ENCODE peak calls at places on chromosomes 1 and 21, in six cellular contexts. Z, A, T, Y, K and V are unnamed samples.

GRCh38 chr1:12643079-12643478 is 806 bp upstream of the AADACL4 start:
- DNase-seq in Z (no peak), Y (no peak), A (no peak), T (no peak), K (no peak), V (no peak)

GRCh38 chr1:22317920-22318243 is 133.8 kb upstream of the ZBTB40 start:
- DNase-seq in Y (no peak), Z (no peak), K (no peak), A (no peak), T (no peak), V (no peak)

GRCh38 chr1:225573216-225573615 is 79.7 kb downstream of the ENAH start:
- DNase-seq in Y (no peak), K (no peak), A (no peak), Z (no peak), T (no peak), V (no peak)

GRCh38 chr1:190179817-190180216 is 297.8 kb downstream of the BRINP3 start:
- DNase-seq in Y (no peak), Z (peak), A (no peak), T (no peak), K (no peak), V (no peak)

GRCh38 chr1:163174524-163175437 is 27.9 kb downstream of the RGS5 start:
- DNase-seq in Y (no peak), K (peak), Z (peak), T (peak), A (peak), V (peak)

GRCh38 chr1:241635556-241636179 is 4.5 kb downstream of the CHML start:
- DNase-seq in Z (no peak), T (no peak), A (no peak), Y (no peak), K (no peak), V (no peak)

GRCh38 chr1:79716481-79716880 is 710.0 kb upstream of the ADGRL4 start:
- DNase-seq in A (peak), Y (no peak), Z (peak), T (no peak), K (peak), V (no peak)

GRCh38 chr1:36751525-36751924 is 268.8 kb upstream of the CSF3R start:
- DNase-seq in Y (no peak), K (no peak), A (no peak), T (no peak), Z (no peak), V (no peak)

GRCh38 chr1:101250656-101251272 is 13.9 kb downstream of the S1PR1 start:
- DNase-seq in Z (no peak), K (no peak), T (no peak), A (no peak), Y (no peak), V (no peak)

GRCh38 chr1:7043232-7043549 is 257.9 kb downstream of the CAMTA1 start:
- DNase-seq in Y (no peak), Z (no peak), A (no peak), T (no peak), K (no peak), V (no peak)

GRCh38 chr1:175040324-175040910 is 17.2 kb upstream of the MRPS14 start:
- DNase-seq in T (no peak), Z (no peak), Y (no peak), K (no peak), A (no peak), V (no peak)

GRCh38 chr21:41743321-41744027 is 23.4 kb downstream of the RIPK4 start:
- DNase-seq in Y (no peak), K (no peak), Z (no peak), T (no peak), A (no peak), V (no peak)

GRCh38 chr1:60103186-60103585 is 29.6 kb upstream of the C1orf87 start:
- DNase-seq in T (no peak), Y (no peak), K (no peak), A (no peak), Z (no peak), V (no peak)

GRCh38 chr1:109903371-109903930 is 7.2 kb upstream of the CSF1 start:
- DNase-seq in A (no peak), K (no peak), Z (no peak), T (no peak), Y (no peak), V (no peak)

GRCh38 chr21:35840197-35840799 is 220.0 kb downstream of the SETD4 start:
- DNase-seq in Y (peak), K (peak), Z (peak), A (peak), T (peak), V (peak)

GRCh38 chr1:173489929-173490328 is 12.8 kb downstream of the PRDX6 start:
- DNase-seq in T (no peak), K (peak), Z (no peak), A (no peak), Y (no peak), V (no peak)

GRCh38 chr1:235073968-235074334 is 54.7 kb downstream of the TOMM20 start:
- DNase-seq in Z (no peak), Y (no peak), T (peak), A (no peak), K (no peak), V (no peak)

GRCh38 chr1:3030663-3031381 is 9.6 kb downstream of the ACTRT2 start:
- DNase-seq in A (no peak), Z (no peak), T (no peak), Y (no peak), K (no peak), V (no peak)

GRCh38 chr1:69569983-69570755 is 2.4 kb downstream of the LRRC7 start:
- DNase-seq in Y (no peak), T (no peak), Z (peak), K (peak), A (peak), V (no peak)

GRCh38 chr21:44533121-44533890 is 6.7 kb downstream of the KRTAP10-1 start:
- DNase-seq in A (no peak), T (no peak), K (no peak), Y (no peak), Z (no peak), V (no peak)

GRCh38 chr1:20404466-20404865 is 81.5 kb downstream of the CAMK2N1 start:
- DNase-seq in A (no peak), Y (no peak), T (no peak), K (peak), Z (no peak), V (no peak)

GRCh38 chr1:46188295-46189030 is 9.8 kb downstream of the POMGNT1 start:
- DNase-seq in T (peak), Z (no peak), K (peak), A (no peak), Y (no peak), V (no peak)

GRCh38 chr1:10530756-10531155 is 56.0 kb downstream of the PEX14 start:
- DNase-seq in A (no peak), Z (peak), Y (no peak), T (peak), K (no peak), V (no peak)

GRCh38 chr1:198529414-198529813 is 11.1 kb downstream of the ATP6V1G3 start:
- DNase-seq in A (peak), K (no peak), Z (peak), Y (no peak), T (no peak), V (no peak)

GRCh38 chr1:226372885-226373284 is 35.0 kb downstream of the PARP1 start:
- DNase-seq in T (no peak), Y (no peak), A (no peak), K (no peak), Z (no peak), V (no peak)

GRCh38 chr1:161730050-161730564 is 8.8 kb downstream of the FCRLB start:
- DNase-seq in Z (peak), T (no peak), A (peak), Y (no peak), K (no peak), V (peak)

GRCh38 chr21:46111857-46112730 is 14.2 kb downstream of the COL6A2 start:
- DNase-seq in Z (no peak), T (no peak), A (no peak), K (no peak), Y (no peak), V (no peak)

GRCh38 chr1:107724648-107725047 is 240.3 kb downstream of the VAV3 start:
- DNase-seq in A (no peak), T (no peak), K (no peak), Y (no peak), Z (no peak), V (no peak)

GRCh38 chr1:172627702-172628101 is 31.2 kb upstream of the FASLG start:
- DNase-seq in Y (no peak), A (no peak), K (no peak), T (no peak), Z (no peak), V (peak)

GRCh38 chr1:240074422-240074821 is 17.3 kb upstream of the FMN2 start:
- DNase-seq in T (no peak), A (no peak), Y (no peak), Z (no peak), K (no peak), V (no peak)

GRCh38 chr1:164360265-164360664 is 198.7 kb upstream of the PBX1 start:
- DNase-seq in Z (no peak), A (no peak), K (no peak), Y (no peak), T (no peak), V (no peak)

GRCh38 chr1:177526201-177526600 is 355.4 kb downstream of the BRINP2 start:
- DNase-seq in A (no peak), T (no peak), K (no peak), Y (no peak), Z (no peak), V (no peak)

GRCh38 chr1:14142397-14143095 is 442.6 kb downstream of the PRDM2 start:
- DNase-seq in Z (no peak), A (no peak), K (no peak), T (no peak), Y (no peak), V (no peak)

GRCh38 chr1:53316058-53316741 is 11.7 kb downstream of the LRP8 start:
- DNase-seq in A (no peak), K (peak), Z (no peak), T (no peak), Y (no peak), V (no peak)
- TF ChIP-seq CTCF in A (no peak), K (peak), Z (peak), T (no peak), Y (no peak), V (no peak)

GRCh38 chr1:115041654-115042053 is 12.0 kb downstream of the TSHB start:
- DNase-seq in T (no peak), A (peak), Z (peak), Y (no peak), K (peak), V (no peak)
- TF ChIP-seq CTCF in T (peak), A (peak), Z (peak), Y (no peak), K (peak), V (no peak)

GRCh38 chr1:155135416-155136197 is at the start of gene SLC50A1:
- DNase-seq in K (peak), A (peak), T (peak), Z (peak), Y (peak), V (peak)
- TF ChIP-seq CTCF in K (no peak), A (no peak), T (peak), Z (no peak), Y (no peak), V (no peak)

DNA sequence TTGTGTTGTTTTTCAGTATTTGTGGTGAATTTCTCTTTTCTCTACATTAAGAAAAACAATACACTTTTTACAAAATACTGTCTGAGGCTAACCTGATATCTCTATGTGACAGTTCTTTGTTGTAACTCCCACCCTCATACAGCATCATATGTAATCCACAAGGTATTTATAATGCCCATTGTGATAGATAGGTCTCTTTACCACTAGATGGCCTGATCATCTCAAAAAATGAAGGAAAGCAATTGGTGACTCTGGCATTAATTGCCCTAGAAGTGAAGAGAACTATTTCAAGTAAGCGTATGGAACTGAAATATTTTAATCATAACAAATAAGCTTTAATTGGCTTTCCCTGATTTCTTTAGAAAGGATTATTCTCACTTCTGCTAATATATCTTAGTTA is 36.2 kb upstream of the HFM1 start:
- DNase-seq in A (peak), Z (peak), K (no peak), Y (no peak), T (no peak), V (no peak)
- TF ChIP-seq CTCF in A (peak), Z (peak), K (no peak), Y (no peak), T (peak), V (peak)

DNA sequence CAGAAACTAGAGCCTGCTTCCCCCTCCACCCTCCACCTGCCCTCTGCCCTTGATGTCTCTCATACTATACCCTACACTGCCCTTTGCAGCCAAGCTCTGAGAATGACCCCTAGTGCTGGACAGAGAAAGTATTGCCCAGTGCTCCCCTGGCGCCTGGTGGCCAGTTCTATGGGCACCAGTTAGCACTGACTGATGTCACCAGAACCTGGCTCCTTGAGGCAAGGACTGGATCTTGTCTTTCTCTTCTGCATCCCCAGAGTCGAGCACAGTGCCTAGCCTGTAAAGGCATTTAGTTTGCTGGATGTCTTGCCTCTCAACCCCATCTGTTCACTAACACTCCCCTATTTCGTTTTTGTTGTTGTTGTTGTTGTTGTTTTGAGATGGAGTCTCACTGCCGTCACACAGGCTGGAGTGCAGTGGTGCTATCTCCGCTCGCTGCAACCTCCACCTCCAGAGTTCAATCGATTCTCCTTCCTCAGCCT is 5.9 kb downstream of the PHLDA3 start:
- DNase-seq in T (peak), Z (no peak), Y (no peak), K (peak), A (peak), V (no peak)
- TF ChIP-seq CTCF in T (peak), Z (peak), Y (no peak), K (peak), A (peak), V (no peak)

DNA sequence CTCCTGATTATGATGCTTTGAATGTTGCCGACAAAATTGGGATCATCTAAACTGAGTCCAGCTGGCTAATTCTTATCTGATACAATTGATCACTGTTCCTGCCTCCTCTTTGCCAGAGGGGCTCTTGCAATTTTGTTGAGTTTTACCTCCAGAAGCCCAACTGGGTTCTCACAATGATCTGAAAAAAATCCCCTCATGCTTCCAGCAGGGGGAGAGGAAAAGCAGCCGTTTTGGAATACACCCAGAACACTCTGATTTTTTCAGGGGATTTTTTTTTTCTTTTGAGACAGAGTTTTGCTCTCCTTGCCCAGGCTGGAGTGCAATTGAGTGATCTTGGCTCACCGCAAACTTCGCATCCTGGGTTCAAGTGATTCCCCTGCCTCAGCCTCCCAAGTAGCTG is 13.9 kb upstream of the RERE start:
- DNase-seq in K (peak), T (no peak), Y (no peak), A (no peak), Z (peak), V (no peak)
- TF ChIP-seq CTCF in K (peak), T (peak), Y (no peak), A (peak), Z (peak), V (no peak)

GRCh38 chr1:56189946-56190920 is 389.1 kb downstream of the PLPP3 start:
- DNase-seq in Y (no peak), K (peak), A (no peak), T (no peak), Z (peak), V (no peak)
- TF ChIP-seq CTCF in Y (no peak), K (peak), A (peak), T (no peak), Z (peak), V (no peak)

DNA sequence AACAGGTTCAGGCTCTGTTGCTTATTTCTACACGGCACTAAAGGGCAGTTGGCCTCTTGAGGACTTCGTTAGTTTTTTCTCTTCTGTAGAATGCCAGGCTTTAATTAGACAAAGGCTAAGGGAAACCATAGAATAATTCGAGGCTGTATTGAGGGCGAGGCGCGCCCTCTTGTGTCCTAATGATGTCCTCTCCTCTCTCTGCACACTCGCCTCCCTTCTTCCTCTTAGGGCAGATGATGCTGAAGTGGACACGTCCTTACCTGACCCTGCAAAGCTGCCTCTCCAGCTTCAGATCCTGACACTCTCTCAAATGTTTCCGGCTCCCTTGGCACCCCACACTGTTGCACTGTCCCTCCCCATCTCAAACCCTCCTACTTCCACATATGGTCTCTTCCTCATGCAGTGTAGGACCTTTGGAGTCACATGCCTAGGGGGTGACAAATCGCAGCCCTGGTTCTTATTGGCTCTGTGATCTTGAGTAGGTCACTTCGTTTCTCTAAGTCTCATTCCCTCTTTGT is 1.9 kb upstream of the ZSCAN20 start:
- DNase-seq in A (peak), K (peak), Y (peak), Z (peak), T (peak), V (peak)
- TF ChIP-seq CTCF in A (peak), K (peak), Y (peak), Z (peak), T (peak), V (peak)

DNA sequence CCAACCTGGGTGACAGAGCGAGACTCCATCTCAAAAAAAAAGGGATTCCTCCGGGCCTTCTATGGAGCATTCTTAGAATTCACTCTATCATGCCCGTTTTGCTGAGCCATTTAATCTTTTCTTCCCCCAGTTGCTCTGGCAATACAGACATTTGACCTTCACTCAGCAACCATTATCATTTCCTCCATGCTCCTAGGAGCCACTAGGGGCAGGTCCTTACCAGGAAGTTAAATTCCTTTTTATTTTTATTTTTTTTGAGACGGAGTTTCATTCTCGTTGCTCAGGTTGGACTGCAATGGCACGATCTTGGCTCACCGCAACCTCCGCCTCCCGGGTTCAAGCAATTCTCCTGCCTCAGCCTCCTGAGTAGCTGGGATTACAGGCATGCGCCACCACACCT is 9.7 kb upstream of the CGN start:
- DNase-seq in Z (no peak), Y (no peak), T (no peak), K (peak), A (no peak), V (no peak)
- TF ChIP-seq CTCF in Z (peak), Y (no peak), T (peak), K (peak), A (peak), V (no peak)

DNA sequence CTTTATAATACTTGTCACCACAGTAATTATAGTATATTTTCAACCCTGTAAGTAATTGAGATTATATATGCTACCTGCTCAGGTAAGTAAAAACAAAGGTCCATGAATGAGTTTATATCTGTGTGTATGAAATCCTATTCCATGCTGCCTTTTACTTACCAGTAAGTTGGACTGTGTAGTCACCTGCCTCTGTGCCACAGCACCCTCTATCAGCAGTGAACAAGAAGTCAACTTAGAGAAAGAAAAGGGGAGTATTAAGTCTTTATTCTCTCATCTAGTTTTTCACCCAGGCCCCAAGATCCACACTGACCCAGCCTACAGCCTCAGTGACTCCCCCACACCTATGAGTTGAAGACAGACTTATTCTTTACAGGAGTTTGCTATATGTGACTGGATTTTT is 36.9 kb upstream of the IFI16 start:
- DNase-seq in A (peak), K (peak), Y (no peak), T (no peak), Z (peak), V (peak)
- TF ChIP-seq CTCF in A (no peak), K (peak), Y (no peak), T (no peak), Z (peak), V (peak)